ENCODE peak calls at places on chromosomes 6 and 20, in eight cellular contexts. U is upper lobe of right lung, Z is pancreas, P is cardiac muscle cell, S is DND-41, J is psoas muscle, X is GM23338, E is mammary epithelial cell. A is an unnamed sample.

GRCh38 chr6:24493945-24494725 is 634 bp upstream of the ALDH5A1 start:
- DNase-seq in U (no peak), Z (no peak), P (no peak), S (no peak), J (no peak), X (no peak), E (no peak), A (no peak)

GRCh38 chr6:89310929-89311328 is 4.2 kb downstream of the GABRR2 start:
- DNase-seq in U (no peak), Z (no peak), P (no peak), S (no peak), J (no peak), X (no peak), E (no peak), A (no peak)

GRCh38 chr6:29631860-29632731 is 887 bp downstream of the GABBR1 start:
- DNase-seq in U (peak; percentile 77), Z (peak; percentile 34), P (peak; percentile 77), S (peak; percentile 72), J (peak; percentile 68), X (peak; percentile 72), E (peak; percentile 52), A (peak; percentile 83)

GRCh38 chr20:38447931-38448675 is 13.0 kb upstream of the SNHG17 start:
- DNase-seq in U (no peak), Z (no peak), P (no peak), S (no peak), J (no peak), X (no peak), E (no peak), A (no peak)

GRCh38 chr6:83958250-83958685 is 75.3 kb upstream of the MRAP2 start:
- DNase-seq in U (no peak), Z (no peak), P (no peak), S (no peak), J (no peak), X (no peak), E (peak; percentile 27), A (no peak)

GRCh38 chr6:105374010-105374420 is 28.9 kb downstream of the PREP start:
- DNase-seq in U (no peak), Z (no peak), P (no peak), S (no peak), J (no peak), X (no peak), E (peak; percentile 79), A (no peak)

GRCh38 chr6:41073203-41073967 is 611 bp downstream of the NFYA start:
- DNase-seq in U (peak; percentile 93), Z (peak; percentile 88), P (peak; percentile 93), S (peak; percentile 93), J (peak; percentile 86), X (peak; percentile 89), E (peak; percentile 71), A (peak; percentile 80)

GRCh38 chr20:59016795-59017492 is 2.3 kb upstream of the TUBB1 start:
- DNase-seq in U (no peak), Z (no peak), P (no peak), S (no peak), J (no peak), X (no peak), E (no peak), A (no peak)

GRCh38 chr6:150470131-150470530 is 101.3 kb downstream of the IYD start:
- DNase-seq in U (no peak), Z (no peak), P (no peak), S (no peak), J (no peak), X (no peak), E (no peak), A (no peak)

GRCh38 chr6:87139236-87139635 is 16.1 kb upstream of the ZNF292 start:
- DNase-seq in U (no peak), Z (peak; percentile 29), P (peak; percentile 17), S (peak; percentile 21), J (no peak), X (peak; percentile 83), E (peak; percentile 40), A (no peak)

GRCh38 chr6:75414445-75415021 is 79.1 kb downstream of the FILIP1 start:
- DNase-seq in U (no peak), Z (no peak), P (no peak), S (no peak), J (no peak), X (no peak), E (no peak), A (no peak)

GRCh38 chr6:75416443-75416842 is 77.2 kb downstream of the FILIP1 start:
- DNase-seq in U (no peak), Z (no peak), P (no peak), S (no peak), J (no peak), X (no peak), E (no peak), A (no peak)

GRCh38 chr6:75418233-75418632 is 75.4 kb downstream of the FILIP1 start:
- DNase-seq in U (no peak), Z (no peak), P (no peak), S (no peak), J (no peak), X (no peak), E (peak; percentile 73), A (no peak)

GRCh38 chr6:75412937-75413662 is 80.5 kb downstream of the FILIP1 start:
- DNase-seq in U (no peak), Z (no peak), P (no peak), S (no peak), J (no peak), X (no peak), E (no peak), A (no peak)

DNA sequence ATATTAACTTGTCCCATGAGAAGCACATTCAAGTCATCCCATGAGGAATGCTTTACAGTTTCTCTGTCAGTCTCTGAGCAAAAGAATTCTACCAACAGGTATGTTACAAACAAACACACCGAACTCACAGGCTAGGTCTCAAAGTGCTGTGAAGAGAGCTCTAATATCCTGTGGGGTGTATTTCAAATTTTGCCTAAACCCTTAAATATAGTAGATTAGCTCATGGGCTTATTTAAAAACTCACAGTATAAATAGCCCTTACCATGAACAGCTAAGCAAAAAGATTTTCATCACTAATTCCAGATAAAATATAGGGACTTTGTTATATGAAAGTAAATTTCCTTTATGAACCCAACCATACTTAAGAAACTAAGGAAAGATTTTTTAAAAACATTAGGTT is 77.8 kb downstream of the FILIP1 start:
- DNase-seq in U (no peak), Z (no peak), P (no peak), S (no peak), J (no peak), X (peak; percentile 21), E (no peak), A (no peak)
- H3K4me1 ChIP-seq in U (peaks cover 26% of the 10 kb centered on the region), Z (peaks cover 14% of the 10 kb centered on the region), P (peaks cover 37% of the 10 kb centered on the region), S (no peaks in the 10 kb centered on the region), J (peaks cover 75% of the 10 kb centered on the region), X (peaks cover 6% of the 10 kb centered on the region), E (peaks cover 12% of the 10 kb centered on the region), A (peaks cover 86% of the 10 kb centered on the region)

GRCh38 chr20:32820000-32820697 is 395 bp downstream of the MAPRE1 start:
- DNase-seq in U (peak; percentile 88), Z (peak; percentile 84), P (peak; percentile 83), S (peak; percentile 92), J (peak; percentile 78), X (peak; percentile 96), E (no peak), A (peak; percentile 46)
- TF ChIP-seq CTCF in U (no peak), Z (no peak), P (no peak), S (peak; percentile 29), J (no peak), X (no peak), E (no peak), A (no peak)

GRCh38 chr20:57662313-57663240 is 42.4 kb upstream of the ZBP1 start:
- DNase-seq in U (peak; percentile 46), Z (no peak), P (no peak), S (no peak), J (no peak), X (no peak), E (no peak), A (peak; percentile 19)
- H3K4me1 ChIP-seq in U (no peaks in the 10 kb centered on the region), Z (no peaks in the 10 kb centered on the region), P (no peaks in the 10 kb centered on the region), S (peaks cover 8% of the 10 kb centered on the region), J (peaks cover 11% of the 10 kb centered on the region), X (peaks cover 6% of the 10 kb centered on the region), E (peaks cover 20% of the 10 kb centered on the region), A (peaks cover 45% of the 10 kb centered on the region)

GRCh38 chr6:101397199-101397598 is 3.7 kb downstream of the GRIK2 start:
- DNase-seq in U (no peak), Z (no peak), P (no peak), S (no peak), J (no peak), X (peak; percentile 81), E (no peak), A (no peak)
- TF ChIP-seq CTCF in U (no peak), Z (no peak), P (no peak), S (no peak), J (no peak), X (peak; percentile 70), E (peak; percentile 31), A (no peak)

A was measured in tibial artery.